ENCODE peak calls at places on chromosomes 13 and 19, in four cellular contexts. One of them, this sample, is unnamed.

GRCh38 chr19:45952691-45953505 is 20.8 kb downstream of the NOVA2 start:
- DNase-seq in upper lobe of left lung: no peak
- DNase-seq in HL-60: peak
- DNase-seq in lower leg skin: no peak
- DNase-seq in this sample: peak

GRCh38 chr19:46951236-46951986 is 68.2 kb upstream of the NPAS1 start:
- DNase-seq in upper lobe of left lung: no peak
- DNase-seq in HL-60: no peak
- DNase-seq in lower leg skin: no peak
- DNase-seq in this sample: no peak

GRCh38 chr13:106466691-106467405 is 68.6 kb downstream of the EFNB2 start:
- DNase-seq in upper lobe of left lung: no peak
- DNase-seq in HL-60: no peak
- DNase-seq in lower leg skin: no peak
- DNase-seq in this sample: no peak

GRCh38 chr13:96898855-96899254 is 95.4 kb downstream of the OXGR1 start:
- DNase-seq in upper lobe of left lung: no peak
- DNase-seq in HL-60: no peak
- DNase-seq in lower leg skin: no peak
- DNase-seq in this sample: no peak

GRCh38 chr19:51354742-51355148 is 11.4 kb downstream of the ETFB start:
- DNase-seq in upper lobe of left lung: no peak
- DNase-seq in HL-60: no peak
- DNase-seq in lower leg skin: no peak
- DNase-seq in this sample: no peak

GRCh38 chr19:44613295-44614168 is at the start of gene IGSF23:
- DNase-seq in upper lobe of left lung: no peak
- DNase-seq in HL-60: no peak
- DNase-seq in lower leg skin: no peak
- DNase-seq in this sample: no peak

GRCh38 chr13:26727633-26728032 is 33.0 kb downstream of the GPR12 start:
- DNase-seq in upper lobe of left lung: no peak
- DNase-seq in HL-60: no peak
- DNase-seq in lower leg skin: no peak
- DNase-seq in this sample: no peak

GRCh38 chr13:43783820-43784219 is 3.0 kb downstream of the ENOX1 start:
- DNase-seq in upper lobe of left lung: no peak
- DNase-seq in HL-60: peak
- DNase-seq in lower leg skin: no peak
- DNase-seq in this sample: no peak

GRCh38 chr19:13017306-13018036 is 22.2 kb downstream of the NFIX start:
- DNase-seq in upper lobe of left lung: no peak
- DNase-seq in HL-60: no peak
- DNase-seq in lower leg skin: no peak
- DNase-seq in this sample: no peak

GRCh38 chr19:13022859-13023636 is 27.8 kb downstream of the NFIX start:
- DNase-seq in upper lobe of left lung: peak
- DNase-seq in HL-60: peak
- DNase-seq in lower leg skin: peak
- DNase-seq in this sample: no peak

GRCh38 chr19:2624537-2625091 is 77.9 kb downstream of the GNG7 start:
- DNase-seq in upper lobe of left lung: peak
- DNase-seq in HL-60: no peak
- DNase-seq in lower leg skin: no peak
- DNase-seq in this sample: no peak

GRCh38 chr13:72125561-72125960 is 258.6 kb upstream of the DACH1 start:
- DNase-seq in upper lobe of left lung: no peak
- DNase-seq in HL-60: no peak
- DNase-seq in lower leg skin: no peak
- DNase-seq in this sample: no peak

GRCh38 chr19:40216777-40217026 is 1.5 kb downstream of the TTC9B start:
- DNase-seq in upper lobe of left lung: no peak
- DNase-seq in HL-60: no peak
- DNase-seq in lower leg skin: no peak
- DNase-seq in this sample: no peak

GRCh38 chr13:66405908-66406802 is 824.0 kb downstream of the PCDH9 start:
- DNase-seq in upper lobe of left lung: no peak
- DNase-seq in HL-60: no peak
- DNase-seq in lower leg skin: no peak
- DNase-seq in this sample: no peak

GRCh38 chr13:32647926-32648325 is 61.7 kb downstream of the PDS5B start:
- DNase-seq in upper lobe of left lung: no peak
- DNase-seq in HL-60: no peak
- DNase-seq in lower leg skin: no peak
- DNase-seq in this sample: no peak

GRCh38 chr19:35911173-35911572 is 3.1 kb upstream of the TYROBP start:
- DNase-seq in upper lobe of left lung: no peak
- DNase-seq in HL-60: no peak
- DNase-seq in lower leg skin: no peak
- DNase-seq in this sample: no peak
- TF ChIP-seq CTCF in upper lobe of left lung: no peak
- TF ChIP-seq CTCF in HL-60: no peak
- TF ChIP-seq CTCF in lower leg skin: no peak
- TF ChIP-seq CTCF in this sample: no peak

GRCh38 chr19:7355151-7355845 is 6.6 kb downstream of the ARHGEF18 start:
- DNase-seq in upper lobe of left lung: no peak
- DNase-seq in HL-60: no peak
- DNase-seq in lower leg skin: no peak
- DNase-seq in this sample: no peak

GRCh38 chr19:7349231-7349591 is 474 bp downstream of the ARHGEF18 start:
- DNase-seq in upper lobe of left lung: no peak
- DNase-seq in HL-60: no peak
- DNase-seq in lower leg skin: no peak
- DNase-seq in this sample: no peak

GRCh38 chr19:7348587-7349230 is at the start of gene ARHGEF18:
- DNase-seq in upper lobe of left lung: peak
- DNase-seq in HL-60: peak
- DNase-seq in lower leg skin: no peak
- DNase-seq in this sample: peak

GRCh38 chr19:7349961-7350711 is 1.4 kb downstream of the ARHGEF18 start:
- DNase-seq in upper lobe of left lung: no peak
- DNase-seq in HL-60: peak
- DNase-seq in lower leg skin: no peak
- DNase-seq in this sample: no peak

DNA sequence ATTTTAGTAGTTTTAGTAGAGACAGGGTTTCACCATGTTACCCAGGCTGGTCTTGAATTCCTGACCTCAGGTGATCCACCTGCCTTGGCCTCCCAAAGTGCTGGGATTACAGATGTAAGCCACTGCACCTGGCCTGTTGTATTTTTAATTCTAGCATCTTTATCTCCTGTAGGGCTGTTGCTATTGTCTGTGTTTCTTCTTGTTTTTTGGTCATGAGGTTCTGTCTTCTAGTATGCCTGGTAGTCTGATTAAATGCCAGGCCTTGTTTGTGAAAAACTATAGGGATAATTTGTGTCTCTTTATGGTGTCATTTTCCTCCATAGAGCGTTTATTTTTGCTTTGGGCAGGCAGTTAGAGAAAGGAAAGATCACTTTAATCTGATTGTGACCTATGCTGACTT is 3.1 kb downstream of the ARHGEF18 start:
- DNase-seq in upper lobe of left lung: no peak
- DNase-seq in HL-60: no peak
- DNase-seq in lower leg skin: no peak
- DNase-seq in this sample: no peak
- H3K4me3 ChIP-seq in upper lobe of left lung: no peak
- H3K4me3 ChIP-seq in HL-60: no peak
- H3K4me3 ChIP-seq in lower leg skin: no peak
- H3K4me3 ChIP-seq in this sample: no peak

GRCh38 chr13:100674848-100675659 is 459 bp upstream of the TMTC4 start:
- DNase-seq in upper lobe of left lung: peak
- DNase-seq in HL-60: peak
- DNase-seq in lower leg skin: peak
- DNase-seq in this sample: peak
- TF ChIP-seq CTCF in upper lobe of left lung: peak
- TF ChIP-seq CTCF in HL-60: no peak
- TF ChIP-seq CTCF in lower leg skin: no peak
- TF ChIP-seq CTCF in this sample: peak

GRCh38 chr13:40351537-40352384 is 314.7 kb downstream of the FOXO1 start:
- DNase-seq in upper lobe of left lung: no peak
- DNase-seq in HL-60: no peak
- DNase-seq in lower leg skin: no peak
- DNase-seq in this sample: no peak
- H3K4me3 ChIP-seq in upper lobe of left lung: no peak
- H3K4me3 ChIP-seq in HL-60: no peak
- H3K4me3 ChIP-seq in lower leg skin: no peak
- H3K4me3 ChIP-seq in this sample: no peak

DNA sequence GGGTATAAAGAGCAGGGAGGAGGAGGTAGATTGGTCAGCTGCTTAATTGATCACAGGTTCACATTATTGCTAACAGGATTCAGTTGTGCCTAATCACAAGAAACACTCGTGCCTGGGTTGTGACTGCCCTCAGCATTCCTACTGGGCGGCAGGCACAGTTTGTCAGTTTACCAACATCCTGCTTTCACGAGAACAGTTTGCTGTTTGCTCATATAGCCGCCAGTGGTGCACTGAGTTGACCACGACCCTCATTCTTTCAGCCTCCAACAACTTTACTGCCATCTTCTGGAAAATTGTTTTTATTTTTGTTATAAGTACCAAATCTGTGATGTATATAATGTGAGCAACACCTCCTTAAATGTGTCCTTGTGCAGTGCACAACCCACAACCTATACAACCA is 16.2 kb upstream of the IFT88 start:
- DNase-seq in upper lobe of left lung: no peak
- DNase-seq in HL-60: no peak
- DNase-seq in lower leg skin: no peak
- DNase-seq in this sample: no peak
- TF ChIP-seq CTCF in upper lobe of left lung: no peak
- TF ChIP-seq CTCF in HL-60: no peak
- TF ChIP-seq CTCF in lower leg skin: no peak
- TF ChIP-seq CTCF in this sample: no peak

DNA sequence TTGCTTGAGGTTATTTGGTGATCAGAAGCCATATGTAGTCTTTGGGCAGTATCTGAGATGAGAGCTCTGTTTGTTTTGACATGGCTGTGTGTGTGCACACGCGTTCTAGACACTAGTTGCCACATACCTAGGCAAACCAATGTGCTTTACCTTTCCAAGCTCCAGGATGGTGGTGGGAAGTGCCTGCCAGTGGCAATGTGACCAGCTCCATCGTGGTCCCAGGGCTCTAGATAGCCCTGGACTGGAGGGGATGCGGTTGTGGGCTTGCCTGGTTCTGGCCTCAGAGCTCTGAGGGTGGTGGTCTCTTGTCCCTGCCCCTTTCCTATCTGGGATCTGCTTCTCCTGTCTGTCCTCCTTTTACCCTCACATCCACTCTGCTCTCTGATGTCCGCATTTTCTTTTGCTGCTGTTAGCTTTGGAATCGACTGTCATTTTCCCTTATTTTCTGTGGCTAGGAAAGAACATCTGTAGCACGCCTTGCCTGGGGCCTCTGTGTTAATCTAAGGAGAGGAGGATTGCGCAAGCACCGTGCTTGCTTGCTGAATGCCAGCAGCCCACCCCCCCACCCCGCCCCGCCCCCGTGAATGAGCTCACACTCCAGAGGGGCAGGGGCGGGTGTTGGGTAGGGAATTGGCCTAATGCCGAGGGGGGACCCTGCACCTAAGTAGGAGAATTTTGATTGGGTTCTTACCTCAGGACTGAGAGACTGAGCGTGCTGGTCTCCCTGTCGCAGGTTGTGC is 89.5 kb downstream of the ARHGEF7 start:
- DNase-seq in upper lobe of left lung: peak
- DNase-seq in HL-60: peak
- DNase-seq in lower leg skin: peak
- DNase-seq in this sample: no peak
- H3K4me3 ChIP-seq in upper lobe of left lung: no peak
- H3K4me3 ChIP-seq in HL-60: no peak
- H3K4me3 ChIP-seq in lower leg skin: no peak
- H3K4me3 ChIP-seq in this sample: no peak

GRCh38 chr19:17513801-17514200 is 2.4 kb downstream of the PGLS start:
- DNase-seq in upper lobe of left lung: no peak
- DNase-seq in HL-60: no peak
- DNase-seq in lower leg skin: no peak
- DNase-seq in this sample: no peak

GRCh38 chr19:17510220-17510993 is 1.0 kb upstream of the PGLS start:
- DNase-seq in upper lobe of left lung: no peak
- DNase-seq in HL-60: no peak
- DNase-seq in lower leg skin: no peak
- DNase-seq in this sample: no peak

GRCh38 chr19:17515408-17516149 is 4.1 kb downstream of the PGLS start:
- DNase-seq in upper lobe of left lung: no peak
- DNase-seq in HL-60: no peak
- DNase-seq in lower leg skin: no peak
- DNase-seq in this sample: no peak

GRCh38 chr19:17512574-17512939 is 1.1 kb downstream of the PGLS start:
- DNase-seq in upper lobe of left lung: no peak
- DNase-seq in HL-60: no peak
- DNase-seq in lower leg skin: no peak
- DNase-seq in this sample: no peak

GRCh38 chr19:17511724-17512573 is 500 bp downstream of the PGLS start:
- DNase-seq in upper lobe of left lung: peak
- DNase-seq in HL-60: peak
- DNase-seq in lower leg skin: peak
- DNase-seq in this sample: peak
- TF ChIP-seq CTCF in upper lobe of left lung: peak
- TF ChIP-seq CTCF in HL-60: no peak
- TF ChIP-seq CTCF in lower leg skin: no peak
- TF ChIP-seq CTCF in this sample: peak

DNA sequence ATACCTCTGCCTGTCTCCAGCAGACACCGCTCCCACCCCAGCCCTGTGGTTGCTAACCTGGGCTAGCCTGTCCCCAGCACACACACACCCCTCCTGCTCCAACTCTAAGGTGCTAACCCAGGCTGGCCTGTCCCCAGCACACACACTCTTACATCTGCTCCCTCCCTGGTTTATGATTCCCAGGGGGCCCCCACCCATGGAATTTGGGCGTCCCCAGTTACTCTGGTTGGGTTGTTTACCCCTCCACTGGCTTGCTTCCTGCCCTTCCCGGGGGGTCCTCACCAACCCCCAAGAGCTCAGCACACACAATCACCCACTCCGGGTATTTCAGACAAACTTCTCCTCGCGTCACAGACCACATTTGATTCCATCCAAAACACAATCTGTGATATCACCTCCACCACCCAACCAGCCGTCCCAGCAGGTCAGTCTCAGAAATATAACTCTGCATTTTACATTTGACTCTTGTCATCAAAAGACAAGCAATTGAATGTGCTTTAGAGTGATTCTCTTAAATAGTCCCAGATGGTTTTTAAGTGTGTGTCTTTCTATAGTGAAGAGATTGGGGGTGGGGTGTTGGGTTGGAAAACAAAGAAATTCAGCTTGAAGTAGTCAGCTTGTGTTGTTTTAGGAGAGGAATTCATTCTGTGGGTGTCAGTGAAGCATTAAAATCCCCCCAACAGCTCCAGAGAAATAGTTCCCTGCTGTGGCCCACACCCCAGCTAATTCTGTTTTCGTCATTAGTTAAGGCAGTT is 20.1 kb downstream of the COL4A2 start:
- DNase-seq in upper lobe of left lung: no peak
- DNase-seq in HL-60: no peak
- DNase-seq in lower leg skin: no peak
- DNase-seq in this sample: no peak
- H3K4me3 ChIP-seq in upper lobe of left lung: no peak
- H3K4me3 ChIP-seq in HL-60: no peak
- H3K4me3 ChIP-seq in lower leg skin: no peak
- H3K4me3 ChIP-seq in this sample: no peak

GRCh38 chr19:35931874-35932202 is 4.3 kb upstream of the LRFN3 start:
- DNase-seq in upper lobe of left lung: no peak
- DNase-seq in HL-60: no peak
- DNase-seq in lower leg skin: no peak
- DNase-seq in this sample: no peak
- TF ChIP-seq CTCF in upper lobe of left lung: no peak
- TF ChIP-seq CTCF in HL-60: no peak
- TF ChIP-seq CTCF in lower leg skin: no peak
- TF ChIP-seq CTCF in this sample: no peak

This sample was measured in GM12864.